ENCODE peak calls at places on chromosomes 11 and 22, in four cellular contexts. M is naive thymus-derived CD4-positive, alpha-beta T cell; P is prostate gland; Y is kidney. D is an unnamed sample.

GRCh38 chr11:27303903-27304302 is 59.1 kb downstream of the CCDC34 start:
- DNase-seq in M (no peak), Y (no peak), P (no peak), D (no peak)

GRCh38 chr11:8049084-8049483 is 31.9 kb upstream of the TUB start:
- DNase-seq in M (no peak), P (no peak), Y (no peak), D (no peak)

GRCh38 chr11:120326845-120327281 is 1.8 kb downstream of the TLCD5 start:
- DNase-seq in P (no peak), Y (no peak), M (no peak), D (no peak)

GRCh38 chr11:66467034-66467659 is 442 bp downstream of the PELI3 start:
- DNase-seq in M (no peak), P (no peak), Y (peak; percentile 81), D (no peak)

GRCh38 chr22:50530280-50530856 is 556 bp upstream of the TYMP start:
- DNase-seq in M (peak; percentile 65), Y (no peak), P (peak; percentile 72), D (no peak)

GRCh38 chr11:10302744-10303557 is 1.9 kb upstream of the ADM start:
- DNase-seq in P (peak; percentile 92), M (peak; percentile 62), Y (peak; percentile 97), D (peak; percentile 74)

GRCh38 chr11:122656073-122656630 is 630 bp downstream of the UBASH3B start:
- DNase-seq in M (peak; percentile 68), Y (peak; percentile 82), P (peak; percentile 26), D (no peak)

GRCh38 chr22:42820075-42820763 is 36.9 kb downstream of the ARFGAP3 start:
- DNase-seq in P (no peak), M (no peak), Y (no peak), D (peak; percentile 19)

GRCh38 chr11:130448416-130449068 is at the start of gene ADAMTS15:
- DNase-seq in M (peak; percentile 62), Y (peak; percentile 96), P (peak; percentile 63), D (no peak)

GRCh38 chr11:92893276-92893675 is 76.2 kb upstream of the MTNR1B start:
- DNase-seq in M (no peak), P (no peak), Y (no peak), D (no peak)

GRCh38 chr22:39820266-39820665 is 73.3 kb downstream of the ENTHD1 start:
- DNase-seq in M (no peak), Y (no peak), P (no peak), D (no peak)

GRCh38 chr22:27420817-27421361 is 380.7 kb downstream of the MN1 start:
- DNase-seq in Y (peak; percentile 87), M (no peak), P (peak; percentile 92), D (no peak)

GRCh38 chr11:12219732-12220131 is 109.3 kb downstream of the MICAL2 start:
- DNase-seq in Y (no peak), M (no peak), P (no peak), D (no peak)

GRCh38 chr22:38111941-38112355 is 1.5 kb upstream of the BAIAP2L2 start:
- DNase-seq in P (no peak), M (no peak), Y (peak; percentile 55), D (no peak)

GRCh38 chr22:47102081-47102480 is 339.6 kb downstream of the TBC1D22A start:
- DNase-seq in M (no peak), P (no peak), Y (no peak), D (no peak)
- H3K4me1 ChIP-seq in M (no peaks in the 10 kb centered on the region), P (no peaks in the 10 kb centered on the region), Y (peaks cover 19% of the 10 kb centered on the region), D (no peaks in the 10 kb centered on the region)

GRCh38 chr11:125452125-125452470 is 44.0 kb downstream of the FEZ1 start:
- DNase-seq in Y (no peak), M (no peak), P (no peak), D (no peak)

GRCh38 chr11:125449586-125449985 is 46.5 kb downstream of the FEZ1 start:
- DNase-seq in P (no peak), Y (no peak), M (no peak), D (no peak)

GRCh38 chr11:125454047-125454446 is 42.0 kb downstream of the FEZ1 start:
- DNase-seq in P (no peak), M (no peak), Y (no peak), D (no peak)

GRCh38 chr11:125448136-125448535 is 47.9 kb downstream of the FEZ1 start:
- DNase-seq in M (no peak), P (no peak), Y (no peak), D (no peak)

DNA sequence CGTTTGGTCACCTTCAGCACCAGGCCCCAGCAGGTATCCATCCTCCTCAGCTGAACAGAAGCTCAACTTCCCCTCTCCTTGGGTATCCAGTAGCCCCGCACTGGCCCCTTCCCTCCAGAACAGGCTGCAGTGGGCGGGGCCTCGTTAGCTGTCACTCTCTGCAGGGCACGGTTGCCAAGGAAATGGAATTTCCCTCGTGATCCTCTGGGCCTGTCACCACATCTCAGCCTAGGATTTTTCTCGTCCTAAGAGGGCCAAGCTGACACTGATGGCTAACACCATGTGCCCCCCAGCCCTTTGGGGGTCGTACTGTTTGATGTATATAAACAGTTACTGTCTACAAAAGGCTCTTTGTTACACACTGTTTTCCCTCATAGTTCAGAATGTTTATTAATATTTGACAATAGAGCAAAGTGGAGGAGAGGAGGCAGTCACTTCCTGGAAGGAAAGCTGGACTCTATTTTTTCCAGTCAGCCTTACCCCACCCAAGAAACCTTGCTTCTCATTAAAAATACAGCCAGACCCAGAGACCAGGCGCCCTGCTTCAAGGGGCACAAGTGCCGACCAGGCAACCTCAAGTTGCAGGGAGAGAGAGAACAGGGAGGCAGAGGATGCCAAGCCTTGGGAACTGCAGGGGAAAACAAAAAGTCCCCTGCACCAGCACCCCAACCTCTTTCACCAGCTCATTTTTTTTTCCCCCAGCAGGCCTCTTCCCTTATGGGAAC is 44.5 kb downstream of the FEZ1 start:
- DNase-seq in P (no peak), Y (peak; percentile 74), M (no peak), D (no peak)
- H3K4me1 ChIP-seq in P (no peaks in the 10 kb centered on the region), Y (peaks cover 4% of the 10 kb centered on the region), M (no peaks in the 10 kb centered on the region), D (no peaks in the 10 kb centered on the region)

GRCh38 chr11:577611-577894 is 1.3 kb downstream of the PHRF1 start:
- DNase-seq in P (no peak), M (no peak), Y (no peak), D (no peak)

GRCh38 chr11:579830-580601 is 3.7 kb downstream of the PHRF1 start:
- DNase-seq in M (no peak), P (no peak), Y (no peak), D (no peak)

GRCh38 chr11:575996-576756 is at the start of gene PHRF1:
- DNase-seq in P (peak; percentile 94), Y (peak; percentile 99), M (peak; percentile 96), D (peak; percentile 97)

GRCh38 chr11:576791-577610 is 731 bp downstream of the PHRF1 start:
- DNase-seq in Y (peak; percentile 85), M (no peak), P (no peak), D (no peak)

GRCh38 chr11:578276-579035 is 2.2 kb downstream of the PHRF1 start:
- DNase-seq in Y (no peak), M (no peak), P (no peak), D (no peak)
- H3K4me1 ChIP-seq in Y (peaks cover 12% of the 10 kb centered on the region), M (peaks cover 26% of the 10 kb centered on the region), P (peaks cover 18% of the 10 kb centered on the region), D (peaks cover 54% of the 10 kb centered on the region)

GRCh38 chr22:45316796-45317526 is 7.2 kb downstream of the FAM118A start:
- DNase-seq in Y (no peak), M (no peak), P (no peak), D (no peak)

GRCh38 chr22:45312415-45312814 is 2.7 kb downstream of the FAM118A start:
- DNase-seq in Y (no peak), M (no peak), P (no peak), D (no peak)

GRCh38 chr22:45314054-45314721 is 4.5 kb downstream of the FAM118A start:
- DNase-seq in M (no peak), P (no peak), Y (peak; percentile 15), D (no peak)

GRCh38 chr22:45312856-45313255 is 3.1 kb downstream of the FAM118A start:
- DNase-seq in M (no peak), P (no peak), Y (no peak), D (no peak)

GRCh38 chr22:45314789-45315188 is 5.1 kb downstream of the FAM118A start:
- DNase-seq in Y (peak; percentile 2), M (no peak), P (no peak), D (no peak)
- H3K4me1 ChIP-seq in Y (no peaks in the 10 kb centered on the region), M (peaks cover 28% of the 10 kb centered on the region), P (peaks cover 25% of the 10 kb centered on the region), D (peaks cover 81% of the 10 kb centered on the region)

GRCh38 chr11:58592760-58593472 is 14.1 kb downstream of the ZFP91 start:
- DNase-seq in M (no peak), P (no peak), Y (no peak), D (peak; percentile 38)
- H3K4me1 ChIP-seq in M (no peaks in the 10 kb centered on the region), P (no peaks in the 10 kb centered on the region), Y (peaks cover 7% of the 10 kb centered on the region), D (peaks cover 38% of the 10 kb centered on the region)

GRCh38 chr22:45683248-45683647 is 11.6 kb downstream of the ATXN10 start:
- DNase-seq in M (no peak), P (no peak), Y (no peak), D (no peak)
- H3K4me1 ChIP-seq in M (peaks cover 3% of the 10 kb centered on the region), P (peaks cover 4% of the 10 kb centered on the region), Y (no peaks in the 10 kb centered on the region), D (peaks cover 11% of the 10 kb centered on the region)

GRCh38 chr11:96198466-96198808 is 144.6 kb downstream of the MAML2 start:
- DNase-seq in M (no peak), P (no peak), Y (no peak), D (no peak)
- H3K4me1 ChIP-seq in M (peaks cover 25% of the 10 kb centered on the region), P (peaks cover 3% of the 10 kb centered on the region), Y (peaks cover 30% of the 10 kb centered on the region), D (peaks cover 71% of the 10 kb centered on the region)

D was measured in CD4-positive, alpha-beta memory T cell.